ENCODE peak calls at places on chromosomes 4 and X, in ten cellular contexts. L is neural progenitor cell, W is fibroblast of mammary gland, B is cardiac fibroblast, I is fibroblast of lung, O is transverse colon, Q is choroid plexus epithelial cell, C is fibroblast of villous mesenchyme, S is cardiac muscle cell, D is GM06990. M is an unnamed sample.

GRCh38 chr4:100695039-100695654 is 177.3 kb upstream of the EMCN start:
- DNase-seq in D (no peak), W (no peak), C (no peak), O (no peak), S (no peak), I (peak; percentile 2), B (no peak), Q (no peak), L (no peak), M (no peak)

GRCh38 chr4:4254666-4255065 is 6.6 kb upstream of the TMEM128 start:
- DNase-seq in L (no peak), C (no peak), S (no peak), B (no peak), O (no peak), W (no peak), Q (no peak), I (no peak), D (no peak), M (no peak)

GRCh38 chr4:89023140-89023539 is 33.8 kb downstream of the FAM13A start:
- DNase-seq in W (no peak), L (no peak), B (no peak), Q (no peak), C (no peak), O (no peak), D (no peak), S (no peak), I (no peak), M (no peak)

GRCh38 chr4:68859655-68860054 is 43.9 kb downstream of the UGT2B10 start:
- DNase-seq in B (no peak), D (no peak), W (no peak), I (no peak), C (no peak), Q (no peak), O (no peak), S (no peak), L (no peak), M (no peak)

GRCh38 chr4:101160792-101161592 is 186.3 kb downstream of the PPP3CA start:
- DNase-seq in C (no peak), O (no peak), S (no peak), D (no peak), B (no peak), Q (no peak), W (no peak), L (no peak), I (no peak), M (no peak)

GRCh38 chr4:8123389-8123788 is 35.2 kb downstream of the ABLIM2 start:
- DNase-seq in D (no peak), S (peak; percentile 63), C (peak; percentile 36), L (peak; percentile 33), O (no peak), B (peak; percentile 36), W (no peak), Q (peak; percentile 10), I (peak; percentile 39), M (no peak)

GRCh38 chr4:184648220-184649025 is 824 bp downstream of the CASP3 start:
- DNase-seq in D (peak; percentile 65), S (peak; percentile 74), I (peak; percentile 61), L (peak; percentile 69), O (peak; percentile 72), W (peak; percentile 30), B (peak; percentile 62), Q (peak; percentile 47), C (peak; percentile 53), M (peak; percentile 39)

GRCh38 chr4:6574747-6575502 is at the start of gene MAN2B2:
- DNase-seq in C (peak; percentile 70), Q (peak; percentile 69), S (peak; percentile 92), O (peak; percentile 93), W (peak; percentile 42), L (peak; percentile 94), I (peak; percentile 68), B (peak; percentile 82), D (peak; percentile 84), M (peak; percentile 58)

GRCh38 chr4:40254961-40255721 is 58.3 kb downstream of the RHOH start:
- DNase-seq in W (peak; percentile 87), D (no peak), L (no peak), I (peak; percentile 73), Q (peak; percentile 70), O (no peak), S (no peak), C (peak; percentile 71), B (peak; percentile 46), M (peak; percentile 36)

GRCh38 chr4:122784261-122784660 is 42.4 kb upstream of the FGF2 start:
- DNase-seq in D (no peak), C (no peak), Q (no peak), L (no peak), O (no peak), W (no peak), S (no peak), I (no peak), B (peak; percentile 29), M (peak; percentile 45)

GRCh38 chrX:118392726-118393125 is 46.8 kb downstream of the WDR44 start:
- DNase-seq in C (no peak), O (no peak), B (no peak), I (peak; percentile 20), S (no peak), W (no peak), D (no peak), L (no peak), Q (peak; percentile 33), M (peak; percentile 5)

GRCh38 chr4:116926631-116927295 is 158.6 kb downstream of the TRAM1L1 start:
- DNase-seq in L (no peak), I (no peak), O (no peak), S (no peak), D (no peak), C (no peak), W (no peak), B (no peak), Q (no peak), M (no peak)

GRCh38 chr4:54276633-54277426 is 47.7 kb downstream of the PDGFRA start:
- DNase-seq in W (no peak), O (no peak), C (no peak), B (no peak), Q (no peak), L (peak; percentile 19), S (no peak), D (peak; percentile 17), I (peak; percentile 75), M (no peak)
- TF ChIP-seq CTCF in W (no peak), O (no peak), C (no peak), B (no peak), Q (no peak), L (no peak), S (no peak), D (no peak), I (no peak), M (no peak)

GRCh38 chrX:123988423-123989116 is 27.1 kb downstream of the STAG2 start:
- DNase-seq in Q (no peak), C (no peak), O (no peak), S (no peak), D (no peak), I (no peak), B (no peak), W (no peak), L (no peak), M (no peak)
- H3K4me3 ChIP-seq in Q (no peak overlapping the region), C (no peak overlapping the region), O (no peak overlapping the region), S (no peak overlapping the region), D (no peak overlapping the region), I (no peak overlapping the region), B (no peak overlapping the region), W (no peak overlapping the region), L (no peak overlapping the region), M (no peak overlapping the region)

GRCh38 chrX:29215251-29215650 is 628.0 kb downstream of the IL1RAPL1 start:
- DNase-seq in Q (peak; percentile 17), C (no peak), O (no peak), W (peak; percentile 4), D (no peak), I (peak; percentile 10), S (no peak), B (peak; percentile 3), L (no peak), M (peak; percentile 4)
- TF ChIP-seq CTCF in Q (no peak), C (no peak), O (no peak), W (no peak), D (no peak), I (no peak), S (no peak), B (no peak), L (no peak), M (no peak)

GRCh38 chrX:38220936-38221386 is 290 bp upstream of the SRPX start:
- DNase-seq in L (no peak), Q (no peak), O (no peak), S (no peak), I (peak; percentile 55), D (no peak), W (peak; percentile 65), B (peak; percentile 83), C (no peak), M (peak; percentile 56)

GRCh38 chrX:38220024-38220935 is at the start of gene SRPX:
- DNase-seq in Q (peak; percentile 48), O (peak; percentile 27), S (peak; percentile 65), C (no peak), I (peak; percentile 56), D (peak; percentile 10), B (peak; percentile 74), L (peak; percentile 67), W (peak; percentile 75), M (peak; percentile 60)

GRCh38 chrX:38225093-38225492 is 4.4 kb upstream of the SRPX start:
- DNase-seq in I (peak; percentile 44), Q (peak; percentile 42), B (no peak), C (no peak), D (no peak), W (peak; percentile 57), O (no peak), L (no peak), S (no peak), M (no peak)

GRCh38 chrX:38224160-38224559 is 3.5 kb upstream of the SRPX start:
- DNase-seq in O (no peak), D (no peak), Q (no peak), C (no peak), B (no peak), L (no peak), I (no peak), W (no peak), S (no peak), M (no peak)

GRCh38 chrX:38221391-38221929 is 789 bp upstream of the SRPX start:
- DNase-seq in L (no peak), S (no peak), Q (no peak), D (no peak), B (peak; percentile 38), C (no peak), I (no peak), W (peak; percentile 66), O (no peak), M (no peak)
- H3K4me3 ChIP-seq in L (no peak overlapping the region), S (no peak overlapping the region), Q (peak overlapping the region; percentile 68), D (no peak overlapping the region), B (peak overlapping the region; percentile 74), C (peak overlapping the region; percentile 63), I (no peak overlapping the region), W (peak overlapping the region; percentile 82), O (no peak overlapping the region), M (peak overlapping the region; percentile 77)

DNA sequence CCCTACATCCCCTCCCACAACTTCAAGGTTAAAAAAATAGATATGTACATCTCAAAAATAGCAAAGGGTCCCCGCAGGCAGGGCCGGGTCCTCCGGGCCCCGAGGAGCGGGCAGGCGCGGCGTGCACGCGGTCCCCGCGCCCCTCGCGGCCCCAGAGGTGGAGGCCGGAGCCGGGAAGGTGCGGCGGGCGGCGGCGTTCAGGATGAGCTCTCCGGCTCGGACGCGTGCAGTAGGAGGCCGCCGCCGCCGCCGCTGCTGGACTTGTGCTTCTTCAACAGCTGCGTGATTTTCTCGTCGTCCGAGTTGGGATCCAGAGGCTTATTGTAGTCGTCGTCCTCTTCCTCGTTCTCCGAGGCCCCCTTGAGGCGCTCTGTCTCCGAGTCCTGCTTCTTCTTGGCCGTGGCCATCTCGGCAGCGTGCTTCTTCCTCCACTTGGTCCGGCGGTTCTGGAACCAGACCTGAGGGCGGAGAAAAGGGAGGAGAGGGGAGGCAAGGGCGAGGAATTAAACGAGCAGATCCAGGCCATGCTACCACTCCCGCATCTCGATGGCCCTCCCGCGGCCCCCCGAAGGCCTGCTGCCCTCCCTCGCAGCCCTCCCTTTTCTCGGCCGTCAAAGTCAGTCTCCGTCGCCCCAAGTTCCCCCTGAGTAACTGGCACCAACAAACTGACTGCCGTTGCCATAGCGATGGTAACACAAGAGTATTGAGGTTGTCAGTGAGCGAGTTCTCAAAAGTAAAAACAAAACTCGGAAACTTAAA is 5.8 kb downstream of the NKX6-1 start:
- DNase-seq in B (peak; percentile 29), D (no peak), O (peak; percentile 21), Q (no peak), I (peak; percentile 42), C (peak; percentile 8), S (peak; percentile 64), W (peak; percentile 12), L (peak; percentile 90), M (peak; percentile 18)
- TF ChIP-seq CTCF in B (no peak), D (no peak), O (no peak), Q (peak; percentile 23), I (peak; percentile 22), C (peak; percentile 10), S (peak; percentile 8), W (no peak), L (peak; percentile 44), M (peak; percentile 17)

M was measured in fibroblast of the aortic adventitia.